ENCODE peak calls at places on chromosomes 6 and 20, in eight cellular contexts. One of them, this sample, is unnamed.

GRCh38 chr20:57522380-57522973 is 2.5 kb downstream of the CTCFL start:
- DNase-seq in lung: no peak
- DNase-seq in A549: no peak
- DNase-seq in HFFc6: no peak
- DNase-seq in fibroblast of lung: no peak
- DNase-seq in MM.1S: no peak
- DNase-seq in endothelial cell of umbilical vein: no peak
- DNase-seq in omental fat pad: no peak
- DNase-seq in this sample: no peak

GRCh38 chr6:116682334-116682712 is 1.3 kb downstream of the KPNA5 start:
- DNase-seq in endothelial cell of umbilical vein: peak; percentile 39
- DNase-seq in A549: no peak
- DNase-seq in omental fat pad: no peak
- DNase-seq in MM.1S: no peak
- DNase-seq in fibroblast of lung: peak; percentile 81
- DNase-seq in lung: peak; percentile 41
- DNase-seq in HFFc6: no peak
- DNase-seq in this sample: peak; percentile 8

GRCh38 chr20:53994088-53994487 is 76.3 kb downstream of the BCAS1 start:
- DNase-seq in omental fat pad: no peak
- DNase-seq in lung: no peak
- DNase-seq in fibroblast of lung: no peak
- DNase-seq in A549: no peak
- DNase-seq in endothelial cell of umbilical vein: no peak
- DNase-seq in HFFc6: no peak
- DNase-seq in MM.1S: no peak
- DNase-seq in this sample: no peak

GRCh38 chr20:47782091-47782490 is 3.2 kb downstream of the SULF2 start:
- DNase-seq in MM.1S: no peak
- DNase-seq in endothelial cell of umbilical vein: no peak
- DNase-seq in lung: no peak
- DNase-seq in A549: no peak
- DNase-seq in omental fat pad: no peak
- DNase-seq in HFFc6: no peak
- DNase-seq in fibroblast of lung: no peak
- DNase-seq in this sample: no peak

GRCh38 chr20:50270569-50270968 is 79.9 kb downstream of the CEBPB start:
- DNase-seq in lung: peak; percentile 46
- DNase-seq in A549: no peak
- DNase-seq in HFFc6: no peak
- DNase-seq in endothelial cell of umbilical vein: no peak
- DNase-seq in fibroblast of lung: no peak
- DNase-seq in omental fat pad: no peak
- DNase-seq in MM.1S: no peak
- DNase-seq in this sample: no peak

GRCh38 chr20:46771195-46771588 is 61.7 kb downstream of the SLC2A10 start:
- DNase-seq in MM.1S: no peak
- DNase-seq in lung: no peak
- DNase-seq in omental fat pad: no peak
- DNase-seq in HFFc6: no peak
- DNase-seq in endothelial cell of umbilical vein: no peak
- DNase-seq in A549: no peak
- DNase-seq in fibroblast of lung: no peak
- DNase-seq in this sample: no peak

GRCh38 chr6:25389501-25389900 is 110.3 kb downstream of the CARMIL1 start:
- DNase-seq in MM.1S: no peak
- DNase-seq in HFFc6: peak; percentile 46
- DNase-seq in endothelial cell of umbilical vein: peak; percentile 91
- DNase-seq in lung: no peak
- DNase-seq in fibroblast of lung: peak; percentile 36
- DNase-seq in omental fat pad: no peak
- DNase-seq in A549: no peak
- DNase-seq in this sample: no peak

GRCh38 chr20:49519212-49519712 is 36.8 kb upstream of the KCNB1 start:
- DNase-seq in omental fat pad: no peak
- DNase-seq in MM.1S: no peak
- DNase-seq in endothelial cell of umbilical vein: no peak
- DNase-seq in HFFc6: no peak
- DNase-seq in lung: no peak
- DNase-seq in A549: no peak
- DNase-seq in fibroblast of lung: no peak
- DNase-seq in this sample: no peak

GRCh38 chr20:17971571-17972013 is 2.8 kb downstream of the MGME1 start:
- DNase-seq in lung: no peak
- DNase-seq in omental fat pad: no peak
- DNase-seq in endothelial cell of umbilical vein: peak; percentile 86
- DNase-seq in A549: no peak
- DNase-seq in HFFc6: peak; percentile 51
- DNase-seq in fibroblast of lung: peak; percentile 37
- DNase-seq in MM.1S: peak; percentile 61
- DNase-seq in this sample: no peak

GRCh38 chr20:62741191-62741676 is 32.6 kb downstream of the NTSR1 start:
- DNase-seq in HFFc6: no peak
- DNase-seq in omental fat pad: no peak
- DNase-seq in lung: no peak
- DNase-seq in MM.1S: no peak
- DNase-seq in fibroblast of lung: no peak
- DNase-seq in A549: no peak
- DNase-seq in endothelial cell of umbilical vein: peak; percentile 28
- DNase-seq in this sample: no peak

GRCh38 chr6:26087284-26088115 is at the start of gene HFE:
- DNase-seq in endothelial cell of umbilical vein: peak; percentile 70
- DNase-seq in lung: peak; percentile 52
- DNase-seq in MM.1S: no peak
- DNase-seq in HFFc6: peak; percentile 49
- DNase-seq in A549: peak; percentile 24
- DNase-seq in fibroblast of lung: peak; percentile 67
- DNase-seq in omental fat pad: no peak
- DNase-seq in this sample: no peak

GRCh38 chr6:27213544-27214125 is 33.9 kb upstream of the PRSS16 start:
- DNase-seq in omental fat pad: no peak
- DNase-seq in HFFc6: peak; percentile 38
- DNase-seq in endothelial cell of umbilical vein: peak; percentile 21
- DNase-seq in A549: peak; percentile 31
- DNase-seq in MM.1S: no peak
- DNase-seq in fibroblast of lung: peak; percentile 15
- DNase-seq in lung: no peak
- DNase-seq in this sample: no peak

GRCh38 chr6:149716584-149716983 is 1.3 kb downstream of the LATS1 start:
- DNase-seq in A549: peak; percentile 10
- DNase-seq in fibroblast of lung: no peak
- DNase-seq in MM.1S: no peak
- DNase-seq in lung: no peak
- DNase-seq in HFFc6: peak; percentile 11
- DNase-seq in omental fat pad: no peak
- DNase-seq in endothelial cell of umbilical vein: peak; percentile 28
- DNase-seq in this sample: no peak

GRCh38 chr6:63573899-63574553 is 1.7 kb downstream of the LOC128125822 start:
- DNase-seq in lung: peak; percentile 51
- DNase-seq in omental fat pad: no peak
- DNase-seq in MM.1S: peak; percentile 59
- DNase-seq in A549: no peak
- DNase-seq in endothelial cell of umbilical vein: peak; percentile 77
- DNase-seq in HFFc6: peak; percentile 49
- DNase-seq in fibroblast of lung: peak; percentile 68
- DNase-seq in this sample: peak; percentile 27

GRCh38 chr6:35469711-35470662 is 1.8 kb downstream of the RPL10A start:
- DNase-seq in HFFc6: no peak
- DNase-seq in lung: no peak
- DNase-seq in omental fat pad: no peak
- DNase-seq in MM.1S: no peak
- DNase-seq in endothelial cell of umbilical vein: peak; percentile 22
- DNase-seq in A549: no peak
- DNase-seq in fibroblast of lung: peak; percentile 34
- DNase-seq in this sample: no peak

GRCh38 chr6:107361568-107362270 is 97.6 kb downstream of the PDSS2 start:
- DNase-seq in endothelial cell of umbilical vein: no peak
- DNase-seq in A549: no peak
- DNase-seq in MM.1S: no peak
- DNase-seq in omental fat pad: no peak
- DNase-seq in HFFc6: peak; percentile 71
- DNase-seq in lung: no peak
- DNase-seq in fibroblast of lung: peak; percentile 50
- DNase-seq in this sample: no peak

GRCh38 chr6:33912177-33912576 is 108.4 kb upstream of the MLN start:
- DNase-seq in MM.1S: no peak
- DNase-seq in lung: no peak
- DNase-seq in HFFc6: no peak
- DNase-seq in fibroblast of lung: no peak
- DNase-seq in omental fat pad: no peak
- DNase-seq in endothelial cell of umbilical vein: no peak
- DNase-seq in A549: no peak
- DNase-seq in this sample: no peak
- TF ChIP-seq CTCF in MM.1S: no peak
- TF ChIP-seq CTCF in lung: no peak
- TF ChIP-seq CTCF in HFFc6: no peak
- TF ChIP-seq CTCF in fibroblast of lung: no peak
- TF ChIP-seq CTCF in omental fat pad: no peak
- TF ChIP-seq CTCF in endothelial cell of umbilical vein: no peak
- TF ChIP-seq CTCF in A549: no peak
- TF ChIP-seq CTCF in this sample: no peak

GRCh38 chr6:2035046-2035445 is 210.4 kb downstream of the GMDS start:
- DNase-seq in fibroblast of lung: no peak
- DNase-seq in omental fat pad: no peak
- DNase-seq in HFFc6: no peak
- DNase-seq in endothelial cell of umbilical vein: no peak
- DNase-seq in lung: no peak
- DNase-seq in MM.1S: no peak
- DNase-seq in A549: no peak
- DNase-seq in this sample: no peak

GRCh38 chr6:2034256-2034655 is 211.1 kb downstream of the GMDS start:
- DNase-seq in endothelial cell of umbilical vein: no peak
- DNase-seq in omental fat pad: no peak
- DNase-seq in fibroblast of lung: peak; percentile 42
- DNase-seq in HFFc6: no peak
- DNase-seq in MM.1S: no peak
- DNase-seq in A549: no peak
- DNase-seq in lung: no peak
- DNase-seq in this sample: no peak

GRCh38 chr6:2038096-2038495 is 207.3 kb downstream of the GMDS start:
- DNase-seq in A549: no peak
- DNase-seq in MM.1S: no peak
- DNase-seq in lung: no peak
- DNase-seq in omental fat pad: no peak
- DNase-seq in endothelial cell of umbilical vein: no peak
- DNase-seq in fibroblast of lung: peak; percentile 88
- DNase-seq in HFFc6: no peak
- DNase-seq in this sample: no peak

GRCh38 chr6:2036084-2037023 is 209.1 kb downstream of the GMDS start:
- DNase-seq in endothelial cell of umbilical vein: no peak
- DNase-seq in fibroblast of lung: no peak
- DNase-seq in A549: no peak
- DNase-seq in HFFc6: no peak
- DNase-seq in MM.1S: no peak
- DNase-seq in lung: no peak
- DNase-seq in omental fat pad: no peak
- DNase-seq in this sample: no peak

DNA sequence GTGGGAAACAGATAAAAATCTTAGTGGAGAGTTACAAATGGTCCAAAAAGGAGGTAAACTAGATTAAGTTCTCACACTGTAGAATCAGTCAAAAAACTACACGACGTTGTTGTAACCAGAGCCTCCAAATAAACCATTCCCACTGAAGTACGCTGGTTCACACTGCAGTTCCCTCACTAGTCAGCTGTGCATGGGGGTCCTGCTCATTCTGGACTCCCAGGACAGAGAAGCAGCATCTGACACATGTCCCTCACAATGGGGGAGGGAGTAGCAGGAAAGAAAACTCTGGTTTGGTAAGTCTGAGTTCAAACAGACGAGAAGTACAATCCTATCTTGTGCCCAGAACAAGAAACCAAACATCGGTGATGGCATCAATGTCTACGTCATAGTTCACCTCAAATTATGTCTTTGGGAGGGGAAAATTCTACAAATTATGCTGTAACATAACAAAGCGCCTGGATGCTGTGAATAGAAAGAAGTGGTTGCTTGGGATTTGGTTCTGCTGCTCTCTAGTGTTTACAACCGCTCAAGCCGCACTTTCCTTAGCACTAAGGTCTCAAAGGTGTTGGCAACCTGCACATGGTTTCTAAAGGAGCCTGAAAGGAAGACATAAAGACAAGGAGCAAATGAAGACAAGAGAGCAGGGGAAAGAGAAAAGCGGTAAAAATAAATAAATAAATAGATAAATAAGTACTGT is 208.0 kb downstream of the GMDS start:
- DNase-seq in MM.1S: no peak
- DNase-seq in lung: no peak
- DNase-seq in HFFc6: peak; percentile 4
- DNase-seq in fibroblast of lung: peak; percentile 61
- DNase-seq in A549: no peak
- DNase-seq in endothelial cell of umbilical vein: peak; percentile 22
- DNase-seq in omental fat pad: no peak
- DNase-seq in this sample: no peak
- TF ChIP-seq CTCF in MM.1S: no peak
- TF ChIP-seq CTCF in lung: no peak
- TF ChIP-seq CTCF in HFFc6: peak; percentile 32
- TF ChIP-seq CTCF in fibroblast of lung: no peak
- TF ChIP-seq CTCF in A549: no peak
- TF ChIP-seq CTCF in endothelial cell of umbilical vein: peak; percentile 24
- TF ChIP-seq CTCF in omental fat pad: no peak
- TF ChIP-seq CTCF in this sample: no peak

DNA sequence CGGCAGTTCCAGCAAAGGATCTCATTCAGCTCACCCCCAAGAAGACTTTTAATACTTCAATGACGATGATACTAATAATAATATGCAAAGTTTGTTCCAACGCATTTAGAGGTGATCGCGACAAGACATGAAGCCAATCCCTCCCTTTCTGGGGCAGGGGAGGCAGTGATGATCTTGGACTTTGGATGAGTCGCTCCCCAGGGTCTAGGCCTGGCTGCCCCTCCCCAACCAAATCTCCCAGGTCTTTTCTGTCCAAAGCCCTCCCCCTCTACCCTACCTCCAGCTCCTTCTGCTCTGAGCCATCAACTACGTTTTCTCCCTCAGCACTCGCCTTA is 33.9 kb downstream of the HLA-A start:
- DNase-seq in lung: no peak
- DNase-seq in fibroblast of lung: no peak
- DNase-seq in omental fat pad: no peak
- DNase-seq in MM.1S: no peak
- DNase-seq in HFFc6: no peak
- DNase-seq in A549: no peak
- DNase-seq in endothelial cell of umbilical vein: no peak
- DNase-seq in this sample: no peak
- TF ChIP-seq CTCF in lung: no peak
- TF ChIP-seq CTCF in fibroblast of lung: no peak
- TF ChIP-seq CTCF in omental fat pad: no peak
- TF ChIP-seq CTCF in MM.1S: no peak
- TF ChIP-seq CTCF in HFFc6: no peak
- TF ChIP-seq CTCF in A549: no peak
- TF ChIP-seq CTCF in endothelial cell of umbilical vein: no peak
- TF ChIP-seq CTCF in this sample: no peak

DNA sequence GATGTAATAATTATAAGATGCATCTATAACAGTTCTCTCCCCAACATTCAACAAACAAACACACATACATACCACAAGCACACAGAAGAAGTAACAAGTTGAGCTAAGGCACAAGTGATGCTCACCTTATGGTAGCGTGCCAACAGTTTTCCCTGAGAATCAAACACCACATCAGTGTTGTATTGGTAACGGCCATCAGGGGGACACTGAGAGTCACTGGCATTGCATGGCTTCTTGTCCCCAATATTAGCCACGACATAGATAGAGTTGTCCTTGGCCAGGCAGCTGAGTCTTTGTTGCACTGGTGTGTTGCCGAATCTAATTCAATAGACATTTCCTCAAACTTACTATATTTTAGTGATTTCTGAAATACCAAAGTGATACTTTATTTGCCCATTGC is 14.8 kb upstream of the VNN1 start:
- DNase-seq in HFFc6: no peak
- DNase-seq in fibroblast of lung: no peak
- DNase-seq in A549: no peak
- DNase-seq in omental fat pad: no peak
- DNase-seq in MM.1S: no peak
- DNase-seq in endothelial cell of umbilical vein: no peak
- DNase-seq in lung: no peak
- DNase-seq in this sample: no peak
- TF ChIP-seq CTCF in HFFc6: peak; percentile 15
- TF ChIP-seq CTCF in fibroblast of lung: no peak
- TF ChIP-seq CTCF in A549: no peak
- TF ChIP-seq CTCF in omental fat pad: no peak
- TF ChIP-seq CTCF in MM.1S: peak; percentile 5
- TF ChIP-seq CTCF in endothelial cell of umbilical vein: no peak
- TF ChIP-seq CTCF in lung: no peak
- TF ChIP-seq CTCF in this sample: peak; percentile 22